ENCODE peak calls at places on chromosome 22, in four cellular contexts. H, Q, U and Z are unnamed samples.

GRCh38 chr22:31748490-31748889 is 1.4 kb downstream of the PRR14L start:
- DNase-seq in U (peak), H (no peak), Q (no peak), Z (peak)

GRCh38 chr22:46070722-46071450 is 79.4 kb upstream of the PPARA start:
- DNase-seq in U (peak), H (no peak), Q (peak), Z (peak)

GRCh38 chr22:40521046-40521445 is 115.5 kb downstream of the MRTFA start:
- DNase-seq in U (no peak), H (no peak), Q (no peak), Z (no peak)

GRCh38 chr22:40498454-40499186 is 128.2 kb downstream of the SGSM3 start:
- DNase-seq in Q (no peak), U (no peak), H (no peak), Z (no peak)

GRCh38 chr22:38694945-38695344 is 5.8 kb downstream of the JOSD1 start:
- DNase-seq in Q (no peak), U (no peak), H (no peak), Z (no peak)

GRCh38 chr22:49487950-49488349 is 339.7 kb downstream of the BRD1 start:
- DNase-seq in Q (no peak), H (no peak), U (no peak), Z (no peak)

GRCh38 chr22:29479417-29480261 is at the start of gene NEFH:
- DNase-seq in U (no peak), H (no peak), Q (no peak), Z (no peak)

GRCh38 chr22:22666307-22667091 is 22.1 kb downstream of the GGTLC2 start:
- DNase-seq in U (peak), H (no peak), Q (peak), Z (peak)

GRCh38 chr22:27183474-27183873 is 526.1 kb downstream of the MIAT start:
- DNase-seq in H (no peak), Q (no peak), U (no peak), Z (no peak)

GRCh38 chr22:49527611-49528419 is 299.9 kb downstream of the BRD1 start:
- DNase-seq in Q (no peak), H (no peak), U (no peak), Z (peak)

GRCh38 chr22:20430641-20431519 is 6.7 kb downstream of the SCARF2 start:
- DNase-seq in U (peak), H (no peak), Q (no peak), Z (peak)

GRCh38 chr22:49608228-49608627 is 219.4 kb downstream of the BRD1 start:
- DNase-seq in Q (no peak), U (no peak), H (no peak), Z (no peak)

GRCh38 chr22:44369916-44370804 is 57.4 kb upstream of the SHISAL1 start:
- DNase-seq in U (no peak), Q (no peak), H (no peak), Z (no peak)

GRCh38 chr22:29202231-29203192 is 3.2 kb upstream of the EMID1 start:
- DNase-seq in H (peak), Q (peak), U (peak), Z (peak)

GRCh38 chr22:22881116-22882032 is 6.2 kb upstream of the IGLL5 start:
- DNase-seq in H (no peak), Q (peak), U (no peak), Z (peak)

GRCh38 chr22:31611065-31611760 is 50.8 kb downstream of the PISD start:
- DNase-seq in Q (no peak), U (no peak), H (no peak), Z (no peak)

GRCh38 chr22:26573026-26573662 is 16.8 kb downstream of the TPST2 start:
- DNase-seq in H (peak), U (peak), Q (no peak), Z (peak)

GRCh38 chr22:50497093-50497492 is 10.4 kb downstream of the LMF2 start:
- DNase-seq in Q (no peak), U (no peak), H (no peak), Z (no peak)

GRCh38 chr22:32005453-32005852 is 37.6 kb upstream of the SLC5A1 start:
- DNase-seq in H (no peak), U (no peak), Q (no peak), Z (no peak)

GRCh38 chr22:23913306-23913660 is 19.1 kb downstream of the MIF start:
- DNase-seq in H (no peak), Q (peak), U (no peak), Z (no peak)